ENCODE peak calls at places on chromosomes 3 and 15, in nine cellular contexts. V is AG09309; K is K562; F is GM06990; W is H1; J is A549; D is adrenal gland; A is IMR-90; N is activated CD8-positive, alpha-beta T cell treated with anti-CD3 and anti-CD28 coated beads for 36 hours. Y is an unnamed sample.

GRCh38 chr3:134313839-134314587 is 60.2 kb downstream of the AMOTL2 start:
- DNase-seq in V (no peak), K (no peak), F (no peak), W (no peak), J (no peak), D (no peak), A (no peak), N (no peak), Y (no peak)

GRCh38 chr3:27085849-27086248 is 283.3 kb downstream of the NEK10 start:
- DNase-seq in V (no peak), K (no peak), F (no peak), W (no peak), J (no peak), D (no peak), A (no peak), N (no peak), Y (no peak)

GRCh38 chr3:157532529-157533297 is 29.5 kb upstream of the VEPH1 start:
- DNase-seq in V (peak), K (peak), F (no peak), W (peak), J (peak), D (peak), A (peak), N (peak), Y (peak)

GRCh38 chr3:173977747-173978146 is 580.2 kb downstream of the NLGN1 start:
- DNase-seq in V (no peak), K (no peak), F (no peak), W (no peak), J (no peak), D (no peak), A (peak), N (no peak), Y (no peak)

GRCh38 chr3:4511491-4512251 is 18.5 kb downstream of the ITPR1 start:
- DNase-seq in V (no peak), K (no peak), F (no peak), W (no peak), J (no peak), D (no peak), A (no peak), N (no peak), Y (no peak)

GRCh38 chr3:50388021-50388719 is 28.8 kb upstream of the TMEM115 start:
- DNase-seq in V (no peak), K (peak), F (no peak), W (no peak), J (peak), D (no peak), A (no peak), N (no peak), Y (no peak)

GRCh38 chr15:77440378-77440999 is 19.8 kb downstream of the HMG20A start:
- DNase-seq in V (no peak), K (no peak), F (peak), W (no peak), J (no peak), D (no peak), A (peak), N (no peak), Y (no peak)

GRCh38 chr15:41648770-41649169 is 11.4 kb upstream of the MGA start:
- DNase-seq in V (no peak), K (no peak), F (no peak), W (no peak), J (no peak), D (no peak), A (peak), N (no peak), Y (no peak)

GRCh38 chr15:81002254-81003022 is 1.7 kb downstream of the TLNRD1 start:
- DNase-seq in V (no peak), K (no peak), F (peak), W (no peak), J (no peak), D (peak), A (no peak), N (no peak), Y (no peak)

GRCh38 chr15:39181901-39182300 is 399.0 kb upstream of the THBS1 start:
- DNase-seq in V (peak), K (no peak), F (no peak), W (no peak), J (peak), D (no peak), A (peak), N (no peak), Y (peak)

GRCh38 chr3:8657804-8658311 is 13.3 kb upstream of the SSUH2 start:
- DNase-seq in V (no peak), K (no peak), F (no peak), W (no peak), J (no peak), D (no peak), A (no peak), N (no peak), Y (no peak)

GRCh38 chr15:76185716-76186115 is 125.6 kb downstream of the ETFA start:
- DNase-seq in V (no peak), K (peak), F (peak), W (peak), J (peak), D (no peak), A (peak), N (peak), Y (no peak)

GRCh38 chr15:59691194-59691805 is 2.2 kb upstream of the BNIP2 start:
- DNase-seq in V (no peak), K (no peak), F (peak), W (no peak), J (peak), D (peak), A (peak), N (peak), Y (no peak)

GRCh38 chr3:67620869-67621268 is 33.5 kb downstream of the SUCLG2 start:
- DNase-seq in V (no peak), K (no peak), F (no peak), W (no peak), J (no peak), D (no peak), A (no peak), N (no peak), Y (no peak)

GRCh38 chr3:66487475-66487874 is 13.3 kb downstream of the LRIG1 start:
- DNase-seq in V (no peak), K (no peak), F (no peak), W (no peak), J (no peak), D (no peak), A (peak), N (no peak), Y (no peak)

GRCh38 chr3:15055019-15055557 is 10.0 kb downstream of the MRPS25 start:
- DNase-seq in V (no peak), K (no peak), F (peak), W (no peak), J (no peak), D (no peak), A (peak), N (peak), Y (no peak)

GRCh38 chr15:59371458-59372351 is 966 bp downstream of the MYO1E start:
- DNase-seq in V (no peak), K (no peak), F (peak), W (no peak), J (peak), D (peak), A (no peak), N (peak), Y (no peak)

DNA sequence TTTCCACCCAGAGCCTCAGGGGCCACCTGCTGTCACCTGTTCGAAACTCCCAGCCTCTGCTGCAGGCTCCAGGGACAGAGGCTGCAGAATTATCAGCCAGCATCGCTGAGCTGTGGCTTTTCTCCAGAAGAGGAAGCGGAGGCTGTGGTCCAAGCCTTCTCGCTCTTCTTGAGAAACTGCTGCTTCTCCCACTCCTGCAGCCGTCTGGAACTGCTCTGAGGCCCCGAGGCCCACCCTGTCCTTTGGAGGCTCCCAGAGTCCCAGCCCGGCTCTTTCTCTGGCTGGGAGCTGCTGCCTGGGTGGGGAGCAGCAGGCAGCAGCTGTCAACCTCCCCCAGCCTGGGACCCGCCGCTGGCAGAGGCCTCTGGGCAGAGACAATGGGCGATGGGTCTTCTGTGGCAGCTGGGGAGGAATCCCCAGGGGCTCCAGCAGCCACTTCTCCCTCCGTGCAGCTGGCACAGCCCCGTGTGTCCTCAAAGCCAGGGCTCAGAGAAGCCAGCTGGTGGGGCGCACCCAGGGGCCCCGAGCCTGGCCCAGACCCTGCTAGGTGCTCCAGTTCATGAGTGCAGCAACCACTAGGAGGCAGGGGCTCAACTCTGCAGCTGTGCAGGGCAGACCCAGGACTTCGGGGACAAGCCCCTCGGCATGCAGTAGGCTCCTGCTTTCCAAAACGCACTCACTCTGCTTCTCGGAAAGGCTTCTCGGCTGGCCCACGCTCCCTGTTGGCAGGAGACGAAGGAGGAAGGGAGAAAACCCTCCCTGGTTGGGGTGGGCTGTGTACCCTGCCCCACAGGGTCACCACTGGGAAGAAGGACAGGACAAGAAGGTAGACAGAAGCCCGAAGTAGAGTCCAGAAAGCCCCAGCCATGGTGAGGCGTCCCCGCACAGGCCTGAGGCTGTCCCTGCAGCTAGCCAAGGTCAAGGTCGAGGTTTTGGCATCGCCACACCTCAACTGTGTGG is 49.9 kb upstream of the FURIN start:
- DNase-seq in V (no peak), K (peak), F (peak), W (no peak), J (no peak), D (no peak), A (no peak), N (peak), Y (no peak)
- TF ChIP-seq CTCF in V (peak), K (peak), F (peak), W (peak), J (no peak), D (no peak), A (no peak), N (peak), Y (no peak)

DNA sequence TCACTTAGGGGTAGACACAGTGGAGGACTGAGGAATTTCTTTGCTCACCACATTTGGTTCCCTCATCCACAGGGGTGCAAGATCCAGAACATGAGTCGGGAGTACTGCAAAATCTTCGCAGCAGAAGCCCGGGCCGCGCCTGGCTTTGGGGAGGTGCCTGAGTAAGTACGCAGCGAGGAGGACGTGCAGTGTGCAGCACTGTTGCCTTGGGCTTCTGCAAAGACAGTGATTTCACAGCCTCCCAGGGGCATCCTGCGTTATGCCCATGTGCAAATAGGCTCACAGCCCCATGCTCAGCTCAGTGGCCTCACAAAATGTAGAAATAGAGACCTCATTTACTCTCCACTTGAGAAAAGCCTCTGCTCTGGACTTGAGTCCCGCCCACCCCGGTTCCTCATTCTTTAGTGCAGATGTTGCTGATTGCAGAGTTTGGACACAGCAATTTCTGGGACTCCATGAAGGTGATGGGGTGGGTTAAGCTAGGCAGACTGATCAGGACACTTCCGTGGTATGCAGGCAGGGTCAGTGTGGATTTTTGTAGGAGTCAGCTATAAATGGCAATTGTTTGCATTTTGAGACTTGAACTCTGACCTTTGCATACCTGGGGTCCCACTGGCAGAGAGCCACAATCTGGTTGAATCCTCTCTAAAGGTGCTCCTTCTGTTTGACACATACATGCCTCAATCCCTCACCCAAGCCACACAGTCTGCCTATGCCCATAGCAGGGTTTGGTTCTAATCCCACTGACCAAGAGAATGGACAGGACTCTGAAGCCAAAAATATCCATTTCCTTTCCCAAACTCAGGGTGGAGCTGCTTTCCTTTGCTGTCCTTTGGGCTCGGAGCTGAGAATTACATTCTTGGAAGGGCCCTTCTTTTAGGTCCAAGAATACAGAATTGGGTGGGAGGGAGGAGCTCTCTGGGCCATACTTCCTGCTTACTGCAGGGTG is 20.7 kb upstream of the SLC28A1 start:
- DNase-seq in V (peak), K (no peak), F (no peak), W (no peak), J (no peak), D (no peak), A (no peak), N (no peak), Y (no peak)
- TF ChIP-seq CTCF in V (peak), K (peak), F (no peak), W (no peak), J (peak), D (peak), A (no peak), N (no peak), Y (peak)

GRCh38 chr15:55434989-55435825 is 26.9 kb downstream of the PIERCE2 start:
- DNase-seq in V (peak), K (peak), F (no peak), W (peak), J (peak), D (no peak), A (peak), N (no peak), Y (peak)
- TF ChIP-seq CTCF in V (peak), K (peak), F (peak), W (no peak), J (peak), D (peak), A (peak), N (peak), Y (peak)

DNA sequence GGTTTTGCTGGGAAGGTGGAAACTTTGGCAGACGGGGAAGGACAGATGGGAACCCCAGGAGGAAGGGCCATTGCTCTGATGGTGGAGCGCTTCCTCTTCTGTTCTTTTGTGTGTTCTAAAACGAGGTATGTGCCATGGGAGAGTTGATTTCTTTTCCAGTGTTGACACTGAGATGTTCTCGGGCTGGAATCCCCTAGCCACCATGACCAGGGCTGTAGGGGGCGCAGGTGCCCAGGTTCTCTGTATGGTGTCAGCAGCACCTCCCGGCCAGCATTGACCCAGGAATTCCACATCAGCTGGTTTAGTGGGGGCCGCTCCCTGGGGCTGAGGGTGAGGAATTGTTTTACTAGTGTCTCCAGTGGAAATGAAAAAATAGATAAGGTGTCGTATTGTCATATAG is 34.3 kb upstream of the ACAD9 start:
- DNase-seq in V (no peak), K (peak), F (no peak), W (no peak), J (no peak), D (no peak), A (no peak), N (no peak), Y (no peak)
- TF ChIP-seq CTCF in V (peak), K (peak), F (peak), W (no peak), J (no peak), D (no peak), A (no peak), N (no peak), Y (peak)

GRCh38 chr15:90230071-90230494 is 3.7 kb downstream of the CIB1 start:
- DNase-seq in V (no peak), K (no peak), F (no peak), W (no peak), J (no peak), D (peak), A (no peak), N (no peak), Y (no peak)
- TF ChIP-seq CTCF in V (no peak), K (no peak), F (no peak), W (no peak), J (no peak), D (no peak), A (no peak), N (no peak), Y (no peak)

GRCh38 chr15:56802164-56802563 is 68.9 kb upstream of the ZNF280D start:
- DNase-seq in V (no peak), K (no peak), F (no peak), W (no peak), J (no peak), D (no peak), A (no peak), N (no peak), Y (no peak)
- TF ChIP-seq CTCF in V (no peak), K (no peak), F (no peak), W (no peak), J (no peak), D (no peak), A (no peak), N (no peak), Y (no peak)

GRCh38 chr3:99499235-99499798 is 139.1 kb upstream of the COL8A1 start:
- DNase-seq in V (no peak), K (peak), F (no peak), W (no peak), J (peak), D (peak), A (peak), N (peak), Y (no peak)
- TF ChIP-seq CTCF in V (peak), K (peak), F (peak), W (peak), J (peak), D (peak), A (peak), N (peak), Y (peak)

Y was measured in AG09319.